ENCODE peak calls at places on chromosomes 13 and 19, in nine cellular contexts. W is Panc1; D is kidney; N is left ventricle myocardium inferior; M is foreskin fibroblast; E is DMS79 treated with DMSO at 0.1 percent for 48 hours; G is GM03348; Z is stimulated activated CD4-positive, alpha-beta T cell treated with anti-CD3 and anti-CD28 coated beads, Interleukin-2, amount 100 ng/mL, for 48 hours; A is ACHN. X is an unnamed sample.

GRCh38 chr19:14114854-14115253 is 2.7 kb downstream of the PRKACA start:
- DNase-seq in D (no peak), M (peak; percentile 57), Z (peak; percentile 44), E (no peak), W (no peak), A (peak; percentile 40), G (peak; percentile 48), N (peak; percentile 67), X (peak; percentile 41)

GRCh38 chr19:33580026-33580644 is 41.6 kb upstream of the CHST8 start:
- DNase-seq in W (no peak), N (no peak), D (no peak), E (peak; percentile 39), A (no peak), Z (no peak), G (no peak), M (no peak), X (no peak)

GRCh38 chr19:49427855-49428546 is 2.8 kb downstream of the GFY start:
- DNase-seq in E (peak; percentile 34), W (no peak), D (no peak), A (no peak), M (peak; percentile 33), N (no peak), Z (no peak), G (peak; percentile 35), X (no peak)

GRCh38 chr13:41193469-41193868 is 900 bp downstream of the KBTBD7 start:
- DNase-seq in A (no peak), E (no peak), M (no peak), Z (no peak), D (no peak), W (no peak), G (no peak), N (no peak), X (no peak)

GRCh38 chr19:35253316-35254286 is 4.8 kb downstream of the LSR start:
- DNase-seq in E (no peak), W (no peak), M (no peak), D (no peak), N (no peak), Z (no peak), A (no peak), G (no peak), X (no peak)

GRCh38 chr13:23488442-23488841 is 54.9 kb upstream of the SACS start:
- DNase-seq in N (no peak), G (no peak), W (no peak), M (no peak), D (no peak), A (no peak), E (peak; percentile 13), Z (no peak), X (no peak)

GRCh38 chr13:50387124-50387581 is 371.9 kb downstream of the KCNRG start:
- DNase-seq in G (peak; percentile 46), E (no peak), D (peak; percentile 68), A (peak; percentile 8), M (peak; percentile 30), W (no peak), Z (no peak), N (peak; percentile 64), X (peak; percentile 7)

GRCh38 chr19:11373166-11373884 is 1.1 kb upstream of the SWSAP1 start:
- DNase-seq in Z (no peak), M (peak; percentile 50), N (no peak), W (no peak), A (no peak), E (peak; percentile 91), D (no peak), G (no peak), X (no peak)

GRCh38 chr19:13024126-13024957 is 29.1 kb downstream of the NFIX start:
- DNase-seq in Z (no peak), W (no peak), M (peak; percentile 59), D (no peak), N (no peak), E (peak; percentile 78), A (no peak), G (no peak), X (no peak)

GRCh38 chr19:58399903-58400637 is 4.6 kb downstream of the RNF225 start:
- DNase-seq in Z (no peak), N (no peak), E (peak; percentile 73), A (no peak), M (peak; percentile 51), G (peak; percentile 37), D (peak; percentile 37), W (no peak), X (no peak)

GRCh38 chr19:46609511-46610412 is 8.6 kb downstream of the CALM3 start:
- DNase-seq in M (no peak), D (peak; percentile 62), W (no peak), E (no peak), G (no peak), A (no peak), N (peak; percentile 13), Z (no peak), X (no peak)

GRCh38 chr13:50200562-50200961 is 185.3 kb downstream of the KCNRG start:
- DNase-seq in M (no peak), Z (no peak), N (no peak), G (no peak), A (no peak), D (no peak), W (no peak), E (no peak), X (no peak)

GRCh38 chr13:113804017-113804702 is 45.1 kb downstream of the TMEM255B start:
- DNase-seq in Z (no peak), N (no peak), E (no peak), W (no peak), D (peak; percentile 64), A (peak; percentile 36), G (no peak), M (no peak), X (no peak)

GRCh38 chr19:49779731-49780578 is 13.2 kb downstream of the AP2A1 start:
- DNase-seq in N (no peak), G (no peak), E (no peak), M (no peak), A (no peak), D (no peak), Z (no peak), W (no peak), X (no peak)

GRCh38 chr13:50928609-50929274 is 19.2 kb downstream of the RNASEH2B start:
- DNase-seq in M (no peak), E (no peak), N (no peak), G (no peak), W (no peak), A (no peak), D (no peak), Z (no peak), X (no peak)

GRCh38 chr13:98199480-98199879 is 22.4 kb upstream of the RNF113B start:
- DNase-seq in G (no peak), W (no peak), D (no peak), E (no peak), Z (no peak), N (no peak), M (no peak), A (no peak), X (no peak)

GRCh38 chr19:13208964-13209796 is 59.0 kb downstream of the IER2 start:
- DNase-seq in E (no peak), G (peak; percentile 56), N (no peak), D (no peak), A (no peak), Z (no peak), M (peak; percentile 20), W (no peak), X (no peak)

GRCh38 chr19:43507880-43508279 is 3.3 kb upstream of the PHLDB3 start:
- DNase-seq in E (no peak), N (no peak), Z (no peak), W (no peak), D (no peak), M (peak; percentile 13), G (no peak), A (no peak), X (no peak)

GRCh38 chr13:68727788-68728187 is 1379.8 kb upstream of the ATXN8OS start:
- DNase-seq in Z (no peak), D (no peak), E (no peak), N (no peak), G (no peak), W (no peak), M (no peak), A (no peak), X (no peak)

GRCh38 chr19:34504273-34504808 is 22.8 kb downstream of the WTIP start:
- DNase-seq in D (no peak), N (no peak), G (peak; percentile 5), M (no peak), Z (no peak), A (no peak), W (no peak), E (no peak), X (no peak)

GRCh38 chr13:111051041-111051440 is 64.1 kb upstream of the ARHGEF7 start:
- DNase-seq in A (no peak), D (no peak), M (no peak), Z (no peak), E (no peak), N (no peak), W (no peak), G (no peak), X (no peak)

GRCh38 chr19:7852851-7853759 is 21.1 kb downstream of the PRR36 start:
- DNase-seq in D (peak; percentile 94), N (peak; percentile 54), W (no peak), E (peak; percentile 84), G (peak; percentile 91), Z (peak; percentile 59), A (peak; percentile 56), M (peak; percentile 78), X (peak; percentile 58)

GRCh38 chr19:41753936-41754529 is 1.3 kb upstream of the CEACAM6 start:
- DNase-seq in D (no peak), M (peak; percentile 56), A (peak; percentile 44), W (no peak), Z (peak; percentile 63), N (no peak), G (peak; percentile 33), E (peak; percentile 46), X (peak; percentile 62)

GRCh38 chr13:22090114-22090513 is 419.2 kb downstream of the FGF9 start:
- DNase-seq in Z (no peak), N (no peak), W (no peak), G (no peak), M (no peak), D (no peak), A (no peak), E (no peak), X (no peak)

GRCh38 chr19:1690570-1691307 is 38.3 kb upstream of the TCF3 start:
- DNase-seq in N (no peak), E (no peak), G (peak; percentile 67), M (peak; percentile 31), A (peak; percentile 12), D (no peak), Z (peak; percentile 68), W (no peak), X (peak; percentile 28)